ENCODE peak calls at places on chromosomes 7 and 10, in five cellular contexts. Z is cardiac muscle cell; R is NCI-H2081; B is T follicular helper cell; T is stimulated activated naive CD4-positive, alpha-beta T cell. A is an unnamed sample.

GRCh38 chr10:67933199-67933598 is 48.7 kb downstream of the SIRT1 start:
- DNase-seq in Z (no peak), T (no peak), B (no peak), R (no peak), A (no peak)

GRCh38 chr7:10128748-10129147 is 844.9 kb upstream of the PHF14 start:
- DNase-seq in R (no peak), T (no peak), B (no peak), Z (peak), A (no peak)

GRCh38 chr10:92880233-92880861 is 32.0 kb downstream of the EXOC6 start:
- DNase-seq in T (no peak), R (no peak), B (no peak), Z (peak), A (peak)

GRCh38 chr10:102198027-102198426 is 28.1 kb upstream of the ELOVL3 start:
- DNase-seq in T (no peak), Z (no peak), B (no peak), R (no peak), A (no peak)

GRCh38 chr7:101650579-101651081 is 21.5 kb upstream of the MYL10 start:
- DNase-seq in R (no peak), B (no peak), Z (no peak), T (no peak), A (no peak)

GRCh38 chr7:55515569-55516279 is 56.6 kb downstream of the VOPP1 start:
- DNase-seq in Z (peak), T (no peak), R (no peak), B (no peak), A (no peak)

GRCh38 chr7:97145068-97145467 is 27.6 kb downstream of the SDHAF3 start:
- DNase-seq in R (peak), Z (no peak), T (no peak), B (no peak), A (peak)

GRCh38 chr10:63697956-63698814 is 177.0 kb downstream of the REEP3 start:
- DNase-seq in R (no peak), T (no peak), B (no peak), Z (no peak), A (no peak)

GRCh38 chr10:132631348-132631735 is 93.8 kb downstream of the INPP5A start:
- DNase-seq in T (no peak), B (no peak), R (no peak), Z (peak), A (no peak)

GRCh38 chr10:11742779-11743298 is 657 bp downstream of the ECHDC3 start:
- DNase-seq in T (peak), B (no peak), R (no peak), Z (no peak), A (no peak)

GRCh38 chr7:91628742-91629141 is 251.8 kb downstream of the MTERF1 start:
- DNase-seq in R (no peak), T (no peak), Z (no peak), B (no peak), A (no peak)

GRCh38 chr7:142647749-142648148 is 101.5 kb upstream of the PRSS1 start:
- DNase-seq in R (no peak), T (no peak), Z (no peak), B (no peak), A (no peak)

GRCh38 chr10:61905837-61906236 is 4.3 kb downstream of the ARID5B start:
- DNase-seq in Z (no peak), R (no peak), B (no peak), T (no peak), A (no peak)

GRCh38 chr10:97335188-97335619 is 675 bp upstream of the FRAT2 start:
- DNase-seq in T (no peak), R (no peak), Z (no peak), B (no peak), A (no peak)

GRCh38 chr7:22584179-22584578 is 84.2 kb upstream of the STEAP1B start:
- DNase-seq in Z (peak), B (no peak), T (no peak), R (no peak), A (no peak)

GRCh38 chr7:2945171-2945570 is 98.5 kb downstream of the CARD11 start:
- DNase-seq in B (no peak), T (no peak), Z (no peak), R (no peak), A (no peak)

GRCh38 chr7:17489987-17490386 is 191.5 kb downstream of the AHR start:
- DNase-seq in B (no peak), T (no peak), R (no peak), Z (no peak), A (no peak)

GRCh38 chr10:46523119-46523880 is 33.2 kb downstream of the GPRIN2 start:
- DNase-seq in Z (no peak), T (no peak), R (no peak), B (no peak), A (no peak)

GRCh38 chr10:35184527-35185171 is 58.0 kb downstream of the CREM start:
- DNase-seq in Z (no peak), R (no peak), T (no peak), B (no peak), A (no peak)

GRCh38 chr10:14040787-14041631 is 289.7 kb downstream of the FRMD4A start:
- DNase-seq in R (no peak), Z (no peak), T (no peak), B (no peak), A (no peak)

GRCh38 chr7:37908221-37908788 is 8.3 kb downstream of the SFRP4 start:
- DNase-seq in Z (no peak), T (no peak), R (no peak), B (no peak), A (no peak)

GRCh38 chr7:121753965-121754364 is 119.0 kb upstream of the PTPRZ1 start:
- DNase-seq in T (no peak), Z (no peak), R (no peak), B (no peak), A (no peak)

GRCh38 chr7:142557971-142558582 is 191.2 kb upstream of the PRSS1 start:
- DNase-seq in T (peak), R (no peak), Z (peak), B (peak), A (peak)

GRCh38 chr10:10589540-10589939 is 428.1 kb upstream of the CELF2 start:
- DNase-seq in B (no peak), T (no peak), R (no peak), Z (no peak), A (no peak)

GRCh38 chr7:106201176-106201575 is 83.6 kb downstream of the NAMPT start:
- DNase-seq in B (no peak), R (no peak), T (no peak), Z (no peak), A (no peak)

GRCh38 chr7:51256244-51256781 is 60.3 kb downstream of the COBL start:
- DNase-seq in R (peak), Z (no peak), B (no peak), T (no peak), A (no peak)

GRCh38 chr10:49254556-49255318 is 44.2 kb upstream of the C10orf71 start:
- DNase-seq in T (no peak), B (no peak), R (no peak), Z (no peak), A (no peak)

GRCh38 chr7:50805425-50806130 is 22.9 kb upstream of the GRB10 start:
- DNase-seq in T (no peak), Z (no peak), B (no peak), R (peak), A (no peak)

GRCh38 chr7:979886-980571 is 3.0 kb upstream of the CYP2W1 start:
- DNase-seq in B (no peak), R (no peak), Z (no peak), T (no peak), A (no peak)

GRCh38 chr10:98361131-98361633 is 53.8 kb downstream of the PYROXD2 start:
- DNase-seq in R (no peak), T (no peak), Z (peak), B (no peak), A (no peak)